ENCODE peak calls at places on chromosomes 12 and 14, in five cellular contexts. O is left lung; R is CD4-positive, alpha-beta T cell; E is aorta; G is effector memory CD4-positive, alpha-beta T cell. I is an unnamed sample.

GRCh38 chr14:100587248-100587762 is at the start of gene BEGAIN:
- DNase-seq in O (no peak), R (no peak), E (no peak), G (no peak), I (no peak)

GRCh38 chr12:66500094-66500493 is 178.8 kb downstream of the GRIP1 start:
- DNase-seq in O (no peak), R (no peak), E (no peak), G (no peak), I (no peak)

GRCh38 chr14:76919811-76920571 is 93.8 kb downstream of the LRRC74A start:
- DNase-seq in O (peak; percentile 80), R (no peak), E (peak; percentile 71), G (peak; percentile 21), I (no peak)

GRCh38 chr12:30106204-30106603 is 322.5 kb upstream of the TMTC1 start:
- DNase-seq in O (no peak), R (no peak), E (no peak), G (no peak), I (no peak)

GRCh38 chr12:77957034-77957433 is 126.3 kb downstream of the NAV3 start:
- DNase-seq in O (no peak), R (no peak), E (no peak), G (no peak), I (no peak)

GRCh38 chr14:56211124-56211523 is 92.9 kb downstream of the PELI2 start:
- DNase-seq in O (no peak), R (no peak), E (no peak), G (no peak), I (no peak)

GRCh38 chr14:72699852-72700257 is 194.0 kb downstream of the DPF3 start:
- DNase-seq in O (no peak), R (no peak), E (peak; percentile 80), G (no peak), I (no peak)

GRCh38 chr12:52865090-52865944 is 16.5 kb upstream of the KRT78 start:
- DNase-seq in O (peak; percentile 78), R (no peak), E (peak; percentile 66), G (no peak), I (no peak)

GRCh38 chr14:101862177-101862576 is 100.7 kb downstream of the PPP2R5C start:
- DNase-seq in O (no peak), R (no peak), E (peak; percentile 32), G (no peak), I (no peak)

GRCh38 chr12:119088917-119089667 is 89.6 kb upstream of the HSPB8 start:
- DNase-seq in O (no peak), R (no peak), E (no peak), G (no peak), I (no peak)

GRCh38 chr12:1575799-1576401 is 18.5 kb downstream of the FBXL14 start:
- DNase-seq in O (no peak), R (no peak), E (no peak), G (no peak), I (no peak)

GRCh38 chr14:62768753-62769152 is 276.5 kb downstream of the KCNH5 start:
- DNase-seq in O (no peak), R (no peak), E (no peak), G (no peak), I (no peak)

GRCh38 chr12:46537387-46537959 is 164.9 kb upstream of the SLC38A2 start:
- DNase-seq in O (no peak), R (no peak), E (no peak), G (no peak), I (no peak)

GRCh38 chr14:106317593-106317992 is 791.2 kb downstream of the TMEM121 start:
- DNase-seq in O (no peak), R (no peak), E (no peak), G (no peak), I (no peak)

GRCh38 chr14:103280278-103280917 is 53.6 kb upstream of the EIF5 start:
- DNase-seq in O (no peak), R (no peak), E (no peak), G (no peak), I (no peak)

GRCh38 chr12:132342828-132343227 is 13.4 kb upstream of the GALNT9 start:
- DNase-seq in O (peak; percentile 2), R (no peak), E (no peak), G (no peak), I (no peak)
- H3K27ac ChIP-seq in O (no peak overlapping the region), R (no peak overlapping the region), E (no peak overlapping the region), G (no peak overlapping the region), I (no peak overlapping the region)

DNA sequence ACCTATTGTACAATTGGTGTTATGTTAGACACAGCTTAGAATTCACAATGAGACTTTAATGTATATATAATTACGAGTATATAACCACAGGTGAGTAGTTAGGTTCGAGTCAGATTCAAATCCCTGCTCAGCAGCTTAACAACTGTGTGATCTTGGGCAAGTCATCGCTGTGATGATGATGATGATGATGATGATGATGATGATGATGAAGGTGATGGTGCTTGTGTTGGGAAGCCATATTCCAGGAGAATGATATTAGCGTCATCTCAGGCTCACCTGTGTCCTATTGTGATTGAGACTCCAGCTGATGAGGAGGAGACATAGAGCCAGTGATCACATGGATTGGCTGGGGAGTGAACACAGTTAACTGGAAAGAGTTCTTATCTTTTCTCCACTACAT is 16.5 kb downstream of the RFX4 start:
- DNase-seq in O (no peak), R (no peak), E (no peak), G (no peak), I (no peak)
- H3K27me3 ChIP-seq in O (peaks cover 41% of the 10 kb centered on the region), R (peaks cover 4% of the 10 kb centered on the region), E (no peaks in the 10 kb centered on the region), G (no peaks in the 10 kb centered on the region), I (no peaks in the 10 kb centered on the region)

GRCh38 chr14:64910847-64911495 is 3.3 kb upstream of the CHURC1 start:
- DNase-seq in O (no peak), R (no peak), E (no peak), G (no peak), I (no peak)

GRCh38 chr14:64914237-64914971 is at the start of gene CHURC1:
- DNase-seq in O (peak; percentile 98), R (peak; percentile 95), E (peak; percentile 100), G (peak; percentile 94), I (peak; percentile 82)

GRCh38 chr14:64915797-64916196 is 1.5 kb downstream of the CHURC1 start:
- DNase-seq in O (no peak), R (no peak), E (no peak), G (no peak), I (no peak)

GRCh38 chr14:64915025-64915424 is 770 bp downstream of the CHURC1 start:
- DNase-seq in O (no peak), R (no peak), E (no peak), G (no peak), I (no peak)

GRCh38 chr14:64912256-64912655 is 2.0 kb upstream of the CHURC1 start:
- DNase-seq in O (no peak), R (no peak), E (no peak), G (no peak), I (no peak)
- H3K27ac ChIP-seq in O (no peak overlapping the region), R (no peak overlapping the region), E (no peak overlapping the region), G (no peak overlapping the region), I (no peak overlapping the region)

GRCh38 chr12:132480620-132481132 is 9.3 kb upstream of the FBRSL1 start:
- DNase-seq in O (peak; percentile 55), R (no peak), E (no peak), G (no peak), I (no peak)

GRCh38 chr12:132478845-132479244 is 11.1 kb upstream of the FBRSL1 start:
- DNase-seq in O (no peak), R (no peak), E (no peak), G (no peak), I (no peak)

GRCh38 chr12:132478433-132478803 is 11.5 kb upstream of the FBRSL1 start:
- DNase-seq in O (peak; percentile 68), R (no peak), E (no peak), G (no peak), I (no peak)

GRCh38 chr12:132479938-132480619 is 9.9 kb upstream of the FBRSL1 start:
- DNase-seq in O (peak; percentile 64), R (no peak), E (no peak), G (no peak), I (no peak)

GRCh38 chr12:132479291-132479690 is 10.7 kb upstream of the FBRSL1 start:
- DNase-seq in O (peak; percentile 61), R (no peak), E (no peak), G (no peak), I (no peak)
- H3K27me3 ChIP-seq in O (peaks cover 49% of the 10 kb centered on the region), R (no peaks in the 10 kb centered on the region), E (no peaks in the 10 kb centered on the region), G (no peaks in the 10 kb centered on the region), I (no peaks in the 10 kb centered on the region)

GRCh38 chr12:108568653-108569154 is 6.3 kb downstream of the ISCU start:
- DNase-seq in O (no peak), R (peak; percentile 58), E (no peak), G (peak; percentile 51), I (no peak)

GRCh38 chr12:108573310-108573709 is 10.9 kb downstream of the ISCU start:
- DNase-seq in O (no peak), R (no peak), E (no peak), G (no peak), I (no peak)

GRCh38 chr12:108572166-108572790 is 9.9 kb downstream of the ISCU start:
- DNase-seq in O (no peak), R (no peak), E (no peak), G (no peak), I (no peak)

GRCh38 chr12:108571604-108572165 is 9.3 kb downstream of the ISCU start:
- DNase-seq in O (no peak), R (no peak), E (no peak), G (no peak), I (no peak)

DNA sequence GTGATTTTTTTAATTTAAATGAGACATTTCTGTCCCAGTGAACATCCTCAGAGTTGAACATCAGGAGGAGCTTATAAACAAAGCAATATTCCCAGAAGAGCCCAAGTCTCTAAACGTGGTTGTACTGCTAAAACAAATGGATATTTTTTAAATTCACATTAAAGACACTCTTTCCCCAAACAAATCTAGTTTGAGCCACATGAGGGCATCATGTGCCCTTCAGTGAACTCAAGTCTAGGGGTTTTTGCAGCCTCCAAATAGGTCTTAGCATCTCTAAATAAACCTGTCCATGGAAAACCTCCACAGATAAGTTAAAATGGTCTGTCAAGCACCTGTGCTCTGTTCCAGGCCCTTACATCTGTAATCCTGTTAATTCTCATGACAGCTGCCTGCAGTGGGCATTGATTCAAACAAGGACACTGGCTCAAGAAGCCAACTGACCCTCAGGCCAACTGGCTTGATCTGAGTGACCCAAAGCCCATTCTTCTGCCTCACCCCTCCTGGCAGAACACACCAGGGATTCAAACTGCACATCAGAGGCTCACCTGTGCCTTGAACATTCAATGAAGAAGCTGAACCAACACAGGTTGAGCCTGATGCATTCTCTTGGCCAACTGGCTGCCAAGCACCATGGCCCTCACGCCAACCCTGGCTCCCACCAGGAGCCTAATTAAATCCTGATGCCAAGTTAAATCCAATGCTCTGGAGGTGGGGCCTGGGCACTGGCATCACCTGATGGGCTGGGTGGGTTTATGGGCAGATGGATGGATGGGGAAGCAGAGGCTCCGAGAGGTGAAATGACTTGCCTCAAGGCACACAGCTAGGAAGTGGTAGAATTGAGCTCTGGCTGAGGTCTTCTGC is 8.6 kb downstream of the ISCU start:
- DNase-seq in O (no peak), R (no peak), E (no peak), G (no peak), I (no peak)
- H3K27ac ChIP-seq in O (no peak overlapping the region), R (peak overlapping the region; percentile 29), E (no peak overlapping the region), G (peak overlapping the region; percentile 16), I (no peak overlapping the region)

I was measured in esophagus squamous epithelium.